ENCODE peak calls at places on chromosomes 6 and 20, in six cellular contexts. L is AG10803, C is cardiac septum, R is Right ventricle myocardium inferior, F is hepatocyte, O is NCI-H1417. G is an unnamed sample.

GRCh38 chr20:23086931-23087411 is 847 bp upstream of the CD93 start:
- DNase-seq in L (no peak), C (peak; percentile 85), R (peak; percentile 82), F (no peak), O (no peak), G (no peak)

GRCh38 chr20:63015665-63016361 is 9.0 kb upstream of the BHLHE23 start:
- DNase-seq in L (no peak), C (no peak), R (no peak), F (no peak), O (no peak), G (no peak)

GRCh38 chr20:31822421-31823330 is 3.5 kb downstream of the MYLK2 start:
- DNase-seq in L (peak; percentile 54), C (peak; percentile 93), R (peak; percentile 92), F (peak; percentile 87), O (peak; percentile 96), G (peak; percentile 98)

GRCh38 chr6:165232277-165232654 is 77.1 kb downstream of the C6orf118 start:
- DNase-seq in L (no peak), C (no peak), R (no peak), F (no peak), O (peak; percentile 66), G (no peak)

GRCh38 chr6:7088076-7088742 is 19.6 kb upstream of the RREB1 start:
- DNase-seq in L (no peak), C (no peak), R (no peak), F (no peak), O (no peak), G (no peak)

GRCh38 chr20:9028419-9028818 is 40.5 kb upstream of the PLCB4 start:
- DNase-seq in L (no peak), C (no peak), R (no peak), F (no peak), O (no peak), G (no peak)

GRCh38 chr6:7243188-7243942 is 69.6 kb downstream of the SSR1 start:
- DNase-seq in L (peak; percentile 58), C (no peak), R (no peak), F (peak; percentile 79), O (peak; percentile 81), G (peak; percentile 80)

GRCh38 chr6:54070025-54070424 is 41.2 kb upstream of the MLIP start:
- DNase-seq in L (no peak), C (no peak), R (no peak), F (no peak), O (no peak), G (no peak)

GRCh38 chr6:24332306-24332705 is 25.6 kb downstream of the DCDC2 start:
- DNase-seq in L (no peak), C (no peak), R (no peak), F (peak; percentile 15), O (no peak), G (no peak)

GRCh38 chr6:43274916-43275597 is 23.0 kb upstream of the SLC22A7 start:
- DNase-seq in L (no peak), C (no peak), R (no peak), F (peak; percentile 86), O (peak; percentile 6), G (peak; percentile 77)

GRCh38 chr6:10947966-10948365 is 61.1 kb downstream of the SYCP2L start:
- DNase-seq in L (no peak), C (no peak), R (no peak), F (no peak), O (no peak), G (no peak)

GRCh38 chr20:61829526-61829925 is 236.2 kb downstream of the TAF4 start:
- DNase-seq in L (no peak), C (no peak), R (no peak), F (no peak), O (no peak), G (no peak)

GRCh38 chr6:17994019-17994418 is 6.6 kb upstream of the KIF13A start:
- DNase-seq in L (no peak), C (no peak), R (no peak), F (no peak), O (no peak), G (no peak)

GRCh38 chr6:32484614-32484998 is 44.9 kb downstream of the HLA-DRA start:
- DNase-seq in L (no peak), C (no peak), R (peak; percentile 21), F (no peak), O (no peak), G (no peak)

GRCh38 chr6:12298995-12299394 is 8.8 kb downstream of the EDN1 start:
- DNase-seq in L (no peak), C (no peak), R (no peak), F (no peak), O (no peak), G (no peak)

GRCh38 chr6:79374308-79374707 is 139.8 kb upstream of the HMGN3 start:
- DNase-seq in L (no peak), C (no peak), R (no peak), F (no peak), O (peak; percentile 68), G (peak; percentile 63)

GRCh38 chr6:51814418-51814817 is 273.0 kb downstream of the PKHD1 start:
- DNase-seq in L (no peak), C (no peak), R (no peak), F (peak; percentile 5), O (peak; percentile 93), G (peak; percentile 96)

GRCh38 chr6:145887969-145888368 is 73.4 kb upstream of the FBXO30 start:
- DNase-seq in L (peak; percentile 15), C (no peak), R (no peak), F (peak; percentile 24), O (peak; percentile 35), G (peak; percentile 8)

GRCh38 chr6:4582506-4582905 is 193.7 kb upstream of the CDYL start:
- DNase-seq in L (peak; percentile 91), C (no peak), R (no peak), F (no peak), O (no peak), G (no peak)

GRCh38 chr20:21643417-21643816 is 62.0 kb upstream of the PAX1 start:
- DNase-seq in L (no peak), C (no peak), R (no peak), F (no peak), O (no peak), G (no peak)

GRCh38 chr6:101393291-101394251 is at the start of gene GRIK2:
- DNase-seq in L (peak; percentile 61), C (no peak), R (peak; percentile 49), F (peak; percentile 75), O (peak; percentile 90), G (peak; percentile 95)

GRCh38 chr6:168415149-168415992 is 25.6 kb upstream of the SMOC2 start:
- DNase-seq in L (no peak), C (no peak), R (no peak), F (no peak), O (no peak), G (no peak)

GRCh38 chr20:15241696-15242095 is 904.3 kb upstream of the FLRT3 start:
- DNase-seq in L (peak; percentile 36), C (no peak), R (no peak), F (no peak), O (no peak), G (no peak)

GRCh38 chr6:112562348-112563220 is 215.5 kb downstream of the RFPL4B start:
- DNase-seq in L (peak; percentile 13), C (no peak), R (no peak), F (peak; percentile 41), O (peak; percentile 45), G (no peak)

GRCh38 chr6:5706094-5707033 is 300.4 kb downstream of the NRN1 start:
- DNase-seq in L (peak; percentile 48), C (no peak), R (no peak), F (no peak), O (no peak), G (no peak)